ENCODE peak calls at places on chromosomes 3 and 15, in nine cellular contexts. Y, H, X, M, C, R, S, L and D are unnamed samples.

GRCh38 chr3:152780553-152780952 is 54.4 kb upstream of the P2RY1 start:
- DNase-seq in Y (no peak), H (no peak), X (no peak), M (no peak), C (no peak), R (no peak), S (no peak), L (no peak), D (no peak)

GRCh38 chr3:127734754-127735473 is 62.2 kb downstream of the ABTB1 start:
- DNase-seq in Y (no peak), H (no peak), X (no peak), M (no peak), C (peak; percentile 99), R (no peak), S (peak; percentile 95), L (no peak), D (no peak)

GRCh38 chr3:193975072-193975535 is 160.8 kb upstream of the HES1 start:
- DNase-seq in Y (no peak), H (no peak), X (no peak), M (no peak), C (no peak), R (no peak), S (no peak), L (no peak), D (no peak)

GRCh38 chr15:70078578-70079417 is 18.9 kb downstream of the TLE3 start:
- DNase-seq in Y (no peak), H (no peak), X (no peak), M (no peak), C (no peak), R (no peak), S (no peak), L (no peak), D (no peak)

GRCh38 chr3:9955067-9955502 is 2.9 kb upstream of the PRRT3 start:
- DNase-seq in Y (no peak), H (no peak), X (no peak), M (no peak), C (no peak), R (no peak), S (no peak), L (no peak), D (no peak)

GRCh38 chr3:191412764-191413163 is 48.2 kb upstream of the PYDC2 start:
- DNase-seq in Y (no peak), H (no peak), X (no peak), M (peak; percentile 27), C (peak; percentile 97), R (no peak), S (peak; percentile 86), L (no peak), D (no peak)

GRCh38 chr3:188274249-188274915 is 120.4 kb downstream of the LPP start:
- DNase-seq in Y (no peak), H (no peak), X (no peak), M (no peak), C (peak; percentile 49), R (no peak), S (no peak), L (no peak), D (no peak)

GRCh38 chr3:85781806-85782205 is 823.0 kb downstream of the CADM2 start:
- DNase-seq in Y (no peak), H (no peak), X (no peak), M (no peak), C (no peak), R (no peak), S (no peak), L (no peak), D (no peak)

GRCh38 chr3:32577621-32578556 is 7.2 kb upstream of the DYNC1LI1 start:
- DNase-seq in Y (no peak), H (no peak), X (no peak), M (peak; percentile 35), C (peak; percentile 55), R (peak; percentile 7), S (no peak), L (peak; percentile 68), D (no peak)

GRCh38 chr3:12957334-12957733 is 115.9 kb downstream of the IQSEC1 start:
- DNase-seq in Y (no peak), H (no peak), X (no peak), M (no peak), C (no peak), R (no peak), S (no peak), L (no peak), D (no peak)

GRCh38 chr15:62610499-62610898 is 432.0 kb upstream of the TPM1 start:
- DNase-seq in Y (no peak), H (no peak), X (no peak), M (no peak), C (no peak), R (no peak), S (no peak), L (no peak), D (no peak)

GRCh38 chr15:64354683-64355558 is 1.1 kb downstream of the CSNK1G1 start:
- DNase-seq in Y (no peak), H (no peak), X (peak; percentile 10), M (no peak), C (no peak), R (no peak), S (no peak), L (no peak), D (no peak)

GRCh38 chr15:85897818-85898717 is 103.3 kb upstream of the KLHL25 start:
- DNase-seq in Y (peak; percentile 6), H (no peak), X (no peak), M (no peak), C (no peak), R (no peak), S (no peak), L (no peak), D (no peak)

GRCh38 chr3:108838411-108838810 is 15.8 kb downstream of the TRAT1 start:
- DNase-seq in Y (no peak), H (no peak), X (peak; percentile 29), M (no peak), C (no peak), R (peak; percentile 69), S (no peak), L (no peak), D (no peak)

GRCh38 chr3:134623615-134624245 is 27.1 kb downstream of the KY start:
- DNase-seq in Y (no peak), H (no peak), X (no peak), M (no peak), C (no peak), R (no peak), S (no peak), L (no peak), D (no peak)

GRCh38 chr3:151431940-151432339 is 28.9 kb downstream of the IGSF10 start:
- DNase-seq in Y (no peak), H (no peak), X (no peak), M (no peak), C (peak; percentile 70), R (no peak), S (peak; percentile 90), L (no peak), D (no peak)

GRCh38 chr3:36196058-36196457 is 184.2 kb upstream of the STAC start:
- DNase-seq in Y (no peak), H (no peak), X (no peak), M (no peak), C (no peak), R (no peak), S (no peak), L (no peak), D (no peak)